ENCODE peak calls at places on chromosomes 5 and 9, in ten cellular contexts. C, U, B, E, F, D, J, X, I and O are unnamed samples.

GRCh38 chr5:37847978-37848425 is 8.2 kb upstream of the GDNF start:
- DNase-seq in F (no peak), X (no peak), U (peak; percentile 68), E (no peak), J (peak; percentile 44), I (no peak), D (no peak), B (peak; percentile 14), C (no peak), O (no peak)

GRCh38 chr5:128216860-128217531 is 133.4 kb downstream of the SLC12A2 start:
- DNase-seq in F (no peak), I (no peak), C (no peak), J (peak; percentile 64), D (peak; percentile 69), X (no peak), B (no peak), U (peak; percentile 80), E (no peak), O (no peak)

GRCh38 chr9:133701981-133702797 is 36.0 kb downstream of the SARDH start:
- DNase-seq in I (no peak), D (peak; percentile 64), F (no peak), B (no peak), C (peak; percentile 57), E (peak; percentile 47), U (peak; percentile 23), X (peak; percentile 72), J (peak; percentile 79), O (no peak)

GRCh38 chr9:21395778-21396717 is 10.8 kb upstream of the IFNA2 start:
- DNase-seq in C (peak; percentile 57), D (peak; percentile 76), I (no peak), X (peak; percentile 37), U (peak; percentile 34), F (no peak), B (peak; percentile 63), J (peak; percentile 15), E (peak; percentile 9), O (no peak)

GRCh38 chr9:124299519-124300090 is 41.9 kb downstream of the NEK6 start:
- DNase-seq in U (no peak), E (no peak), X (no peak), B (no peak), C (no peak), D (no peak), J (peak; percentile 43), I (no peak), F (no peak), O (no peak)

GRCh38 chr5:44809215-44809955 is 638 bp downstream of the MRPS30 start:
- DNase-seq in J (peak; percentile 58), B (no peak), X (peak; percentile 27), E (peak; percentile 28), I (peak; percentile 38), U (peak; percentile 60), F (peak; percentile 15), C (peak; percentile 11), D (peak; percentile 67), O (no peak)

GRCh38 chr5:155416765-155417164 is 403.2 kb downstream of the KIF4B start:
- DNase-seq in U (no peak), F (no peak), J (no peak), E (no peak), X (no peak), D (no peak), I (no peak), B (no peak), C (no peak), O (no peak)

GRCh38 chr9:78618735-78619134 is 321.8 kb downstream of the PSAT1 start:
- DNase-seq in C (no peak), J (no peak), F (no peak), X (no peak), U (no peak), I (no peak), E (no peak), B (no peak), D (no peak), O (peak; percentile 45)

GRCh38 chr9:1294641-1295040 is 244.5 kb downstream of the DMRT2 start:
- DNase-seq in J (no peak), B (no peak), U (no peak), D (no peak), I (no peak), X (no peak), F (no peak), E (no peak), C (no peak), O (no peak)

GRCh38 chr5:112784726-112785125 is 47.0 kb downstream of the APC start:
- DNase-seq in C (no peak), E (no peak), B (no peak), X (no peak), F (no peak), I (no peak), D (no peak), J (peak; percentile 41), U (no peak), O (no peak)

GRCh38 chr5:89668821-89669220 is 740.7 kb downstream of the CETN3 start:
- DNase-seq in X (no peak), U (no peak), B (no peak), F (no peak), D (no peak), I (no peak), E (no peak), J (no peak), C (no peak), O (no peak)

GRCh38 chr9:36154213-36154952 is 14.8 kb upstream of the CCIN start:
- DNase-seq in C (no peak), E (no peak), U (peak; percentile 72), D (no peak), I (no peak), F (no peak), J (peak; percentile 91), B (no peak), X (no peak), O (no peak)

GRCh38 chr9:22170162-22170932 is 161.2 kb upstream of the CDKN2B start:
- DNase-seq in E (no peak), C (no peak), J (peak; percentile 33), I (no peak), X (no peak), B (no peak), D (no peak), F (no peak), U (peak; percentile 60), O (no peak)

GRCh38 chr5:132334812-132335211 is 34.7 kb upstream of the SLC22A5 start:
- DNase-seq in E (no peak), B (no peak), C (no peak), U (no peak), X (no peak), I (no peak), J (no peak), F (no peak), D (no peak), O (no peak)

GRCh38 chr9:127921592-127922120 is 4.8 kb upstream of the ST6GALNAC4 start:
- DNase-seq in J (peak; percentile 66), U (peak; percentile 62), C (peak; percentile 79), B (peak; percentile 70), X (peak; percentile 68), E (no peak), D (peak; percentile 89), I (no peak), F (peak; percentile 60), O (no peak)

GRCh38 chr5:136055612-136056302 is 27.0 kb downstream of the TGFBI start:
- DNase-seq in C (no peak), E (no peak), F (no peak), I (no peak), B (no peak), U (no peak), X (no peak), J (no peak), D (no peak), O (no peak)

GRCh38 chr5:8814081-8814480 is 731.8 kb downstream of the SEMA5A start:
- DNase-seq in I (no peak), B (no peak), X (no peak), U (no peak), E (no peak), J (no peak), F (no peak), D (no peak), C (no peak), O (no peak)

GRCh38 chr9:136343121-136343883 is 16.0 kb downstream of the GPSM1 start:
- DNase-seq in D (no peak), U (no peak), B (no peak), E (no peak), J (no peak), X (no peak), F (no peak), C (no peak), I (no peak), O (no peak)